ENCODE peak calls at places on chromosomes 6 and 20, in four cellular contexts. Q is cardiac muscle cell, E is astrocyte of the spinal cord, O is astrocyte. B is an unnamed sample.

GRCh38 chr6:147508871-147509608 is 550 bp downstream of the SAMD5 start:
- DNase-seq in Q (peak; percentile 51), O (no peak), E (no peak), B (no peak)

GRCh38 chr6:87436435-87436834 is 28.7 kb downstream of the CFAP206 start:
- DNase-seq in O (peak; percentile 53), E (peak; percentile 72), Q (peak; percentile 86), B (peak; percentile 11)

GRCh38 chr6:80696268-80696667 is 589.8 kb downstream of the BCKDHB start:
- DNase-seq in O (no peak), E (no peak), Q (no peak), B (no peak)

GRCh38 chr6:14406616-14407343 is 289.2 kb downstream of the CD83 start:
- DNase-seq in E (no peak), O (no peak), Q (no peak), B (no peak)

GRCh38 chr20:61951695-61952533 is 113.8 kb downstream of the TAF4 start:
- DNase-seq in E (peak; percentile 10), Q (peak; percentile 91), O (peak; percentile 15), B (no peak)

GRCh38 chr6:119231394-119231793 is 118.2 kb downstream of the MAN1A1 start:
- DNase-seq in E (no peak), O (no peak), Q (no peak), B (no peak)

GRCh38 chr6:97316982-97317381 is 34.0 kb upstream of the MMS22L start:
- DNase-seq in Q (no peak), E (no peak), O (no peak), B (no peak)

GRCh38 chr20:60035-60918 is 27.2 kb upstream of the DEFB125 start:
- DNase-seq in E (no peak), Q (no peak), O (no peak), B (no peak)

GRCh38 chr20:50554694-50555579 is 44.8 kb downstream of the PTPN1 start:
- DNase-seq in E (no peak), Q (no peak), O (no peak), B (no peak)

GRCh38 chr6:34362909-34363713 is 29.4 kb downstream of the NUDT3 start:
- DNase-seq in O (no peak), Q (peak; percentile 42), E (no peak), B (no peak)

GRCh38 chr6:51793393-51793792 is 294.0 kb downstream of the PKHD1 start:
- DNase-seq in E (no peak), O (no peak), Q (no peak), B (no peak)

GRCh38 chr6:30720738-30721197 is 616 bp downstream of the TUBB start:
- DNase-seq in E (no peak), O (no peak), Q (peak; percentile 70), B (no peak)

GRCh38 chr20:47544240-47544639 is 42.6 kb downstream of the NCOA3 start:
- DNase-seq in O (peak; percentile 86), E (peak; percentile 58), Q (no peak), B (no peak)

GRCh38 chr20:17943343-17943742 is 25.3 kb downstream of the SNX5 start:
- DNase-seq in O (no peak), E (no peak), Q (no peak), B (no peak)

GRCh38 chr6:43496370-43497128 is 13.6 kb downstream of the LRRC73 start:
- DNase-seq in Q (peak; percentile 65), E (peak; percentile 34), O (peak; percentile 52), B (no peak)

GRCh38 chr6:14719273-14719672 is 526.6 kb upstream of the JARID2 start:
- DNase-seq in E (no peak), O (no peak), Q (no peak), B (no peak)

GRCh38 chr20:43442310-43442880 is 15.3 kb upstream of the SRSF6 start:
- DNase-seq in E (no peak), Q (no peak), O (no peak), B (no peak)

GRCh38 chr20:3728354-3728753 is 4.1 kb upstream of the HSPA12B start:
- DNase-seq in O (no peak), E (no peak), Q (no peak), B (no peak)

GRCh38 chr20:32010666-32011065 is 428 bp downstream of the CCM2L start:
- DNase-seq in Q (no peak), O (no peak), E (no peak), B (no peak)

GRCh38 chr6:106124437-106125423 is 38.6 kb downstream of the PRDM1 start:
- DNase-seq in Q (no peak), E (no peak), O (no peak), B (no peak)

GRCh38 chr20:7980332-7981046 is 39.1 kb downstream of the TMX4 start:
- DNase-seq in Q (peak; percentile 38), E (peak; percentile 45), O (peak; percentile 29), B (no peak)

GRCh38 chr6:154614101-154614500 is 103.6 kb upstream of the CNKSR3 start:
- DNase-seq in Q (no peak), E (no peak), O (peak; percentile 48), B (no peak)

GRCh38 chr6:151705994-151706733 is 101.3 kb upstream of the ESR1 start:
- DNase-seq in Q (no peak), O (no peak), E (no peak), B (no peak)

GRCh38 chr20:45383131-45383530 is 5.0 kb upstream of the TP53TG5 start:
- DNase-seq in O (no peak), Q (no peak), E (peak; percentile 16), B (peak; percentile 84)

GRCh38 chr6:47264775-47265184 is 44.9 kb downstream of the TNFRSF21 start:
- DNase-seq in E (no peak), O (no peak), Q (no peak), B (no peak)

GRCh38 chr6:144158133-144158532 is 7.8 kb downstream of the STX11 start:
- DNase-seq in Q (peak; percentile 76), E (peak; percentile 79), O (peak; percentile 92), B (no peak)

GRCh38 chr6:38459291-38459690 is 180.4 kb downstream of the BTBD9 start:
- DNase-seq in E (peak; percentile 55), O (peak; percentile 55), Q (no peak), B (no peak)

GRCh38 chr20:13286600-13286999 is 65.5 kb downstream of the ISM1 start:
- DNase-seq in E (no peak), Q (no peak), O (no peak), B (peak; percentile 41)

GRCh38 chr20:17642404-17643269 is 39.4 kb downstream of the RRBP1 start:
- DNase-seq in Q (no peak), O (no peak), E (no peak), B (no peak)

GRCh38 chr6:134074151-134074712 is 21.8 kb upstream of the SLC2A12 start:
- DNase-seq in Q (no peak), O (no peak), E (no peak), B (no peak)
- H3K4me3 ChIP-seq in Q (no peak overlapping the region), O (no peak overlapping the region), E (no peak overlapping the region), B (no peak overlapping the region)

GRCh38 chr20:58213112-58213511 is 15.3 kb downstream of the ANKRD60 start:
- DNase-seq in Q (no peak), O (no peak), E (no peak), B (no peak)
- TF ChIP-seq CTCF in Q (no peak), O (peak; percentile 4), E (peak; percentile 8), B (no peak)

GRCh38 chr6:35736293-35736894 is 438 bp upstream of the ARMC12 start:
- DNase-seq in E (peak; percentile 57), O (no peak), Q (peak; percentile 75), B (no peak)

GRCh38 chr6:35736982-35737412 is at the start of gene ARMC12:
- DNase-seq in E (no peak), Q (no peak), O (no peak), B (no peak)

GRCh38 chr6:35742842-35743241 is 6.0 kb downstream of the ARMC12 start:
- DNase-seq in E (no peak), O (no peak), Q (no peak), B (no peak)

GRCh38 chr6:35737413-35738211 is 780 bp downstream of the ARMC12 start:
- DNase-seq in E (peak; percentile 83), Q (peak; percentile 73), O (peak; percentile 63), B (peak; percentile 75)

DNA sequence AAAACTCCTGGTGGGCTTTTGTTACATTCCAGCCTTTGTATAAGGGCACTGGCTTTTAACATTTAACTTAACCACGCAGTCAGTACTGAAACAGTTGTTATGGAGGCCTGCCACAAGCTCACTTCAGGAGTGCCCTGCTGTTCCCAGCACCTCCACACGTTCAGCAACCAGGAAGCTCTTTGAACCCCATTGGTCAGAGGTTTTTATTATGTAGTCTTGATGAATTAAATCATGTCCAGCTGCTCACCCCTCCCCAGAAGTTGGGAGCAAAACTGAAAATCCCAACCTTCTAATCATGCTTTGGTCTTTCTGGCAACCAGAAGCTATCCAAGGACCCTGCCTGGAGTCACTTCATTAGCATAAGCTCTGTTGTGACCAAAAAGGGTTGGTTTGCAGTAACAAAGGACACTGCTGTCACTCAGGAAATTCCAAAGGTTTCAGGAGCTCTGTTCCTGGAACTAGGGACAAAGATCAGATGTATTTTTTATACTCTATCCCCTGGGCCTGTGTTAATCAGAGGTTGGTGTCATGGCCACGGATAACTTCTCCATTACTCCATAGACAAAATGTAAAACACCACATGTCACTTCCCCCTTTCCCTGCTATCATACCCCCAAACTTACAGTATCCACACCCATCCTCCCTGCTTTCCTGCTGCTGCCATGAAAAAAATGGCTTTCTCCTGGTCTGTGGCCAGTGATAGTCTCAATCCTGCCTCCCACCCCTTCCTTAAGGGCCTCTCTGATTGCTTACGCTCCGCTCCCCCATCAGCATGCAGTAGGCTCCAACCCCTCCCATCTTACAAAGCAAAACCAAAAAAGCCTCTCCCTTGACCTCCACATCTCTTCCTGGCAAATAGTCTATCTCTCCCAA is 3.0 kb downstream of the ARMC12 start:
- DNase-seq in E (no peak), O (no peak), Q (no peak), B (no peak)
- H3K4me3 ChIP-seq in E (no peak overlapping the region), O (no peak overlapping the region), Q (no peak overlapping the region), B (no peak overlapping the region)

GRCh38 chr6:157898169-157898568 is 75.1 kb downstream of the SNX9 start:
- DNase-seq in Q (no peak), E (peak; percentile 23), O (no peak), B (no peak)
- TF ChIP-seq CTCF in Q (no peak), E (peak; percentile 29), O (no peak), B (no peak)

GRCh38 chr6:170085475-170086401 is 205.1 kb downstream of the DLL1 start:
- DNase-seq in O (no peak), Q (no peak), E (no peak), B (no peak)

GRCh38 chr6:170086639-170087420 is 204.0 kb downstream of the DLL1 start:
- DNase-seq in E (no peak), Q (no peak), O (no peak), B (no peak)

GRCh38 chr6:170089937-170090335 is 200.9 kb downstream of the DLL1 start:
- DNase-seq in O (no peak), E (no peak), Q (no peak), B (no peak)

GRCh38 chr6:170088349-170088951 is 202.4 kb downstream of the DLL1 start:
- DNase-seq in E (no peak), Q (no peak), O (no peak), B (no peak)

GRCh38 chr6:170087946-170088348 is 202.9 kb downstream of the DLL1 start:
- DNase-seq in O (no peak), Q (no peak), E (no peak), B (no peak)
- H3K4me3 ChIP-seq in O (no peak overlapping the region), Q (no peak overlapping the region), E (no peak overlapping the region), B (no peak overlapping the region)

DNA sequence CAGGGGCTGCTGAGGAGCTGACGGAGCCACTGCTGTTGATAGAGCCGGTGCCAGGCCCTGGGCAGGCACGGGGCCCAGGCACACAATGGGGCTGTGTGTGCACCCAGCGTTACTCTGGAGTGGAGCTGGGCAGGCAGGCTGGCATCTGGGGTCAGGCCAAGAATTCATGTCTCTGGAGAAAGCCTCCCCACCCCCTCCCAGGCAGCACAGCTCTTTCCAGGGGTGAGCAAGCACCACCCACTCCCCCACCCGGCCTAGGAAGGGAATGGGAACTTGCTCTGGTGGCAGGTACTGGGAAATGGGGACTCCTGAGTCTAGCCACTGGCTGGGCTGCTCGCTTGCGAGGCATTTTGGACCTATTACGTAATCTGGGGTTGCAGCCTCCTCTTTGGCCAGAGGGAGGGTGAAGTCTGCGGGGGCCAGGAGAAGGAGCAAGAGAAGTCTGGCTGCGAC is 22.7 kb downstream of the TFEB start:
- DNase-seq in E (peak; percentile 20), O (no peak), Q (no peak), B (peak; percentile 28)
- TF ChIP-seq CTCF in E (no peak), O (no peak), Q (no peak), B (no peak)

B was measured in LNCaP clone FGC.